ENCODE peak calls at places on chromosomes 13 and 19, in seven cellular contexts. D, N, O, I, W, A and B are unnamed samples. For H3K4me1, the result is how much of the 10 kb centered on the place peaks cover.

GRCh38 chr13:22848539-22849052 is 332.2 kb upstream of the SGCG start:
- DNase-seq in D (no peak), N (no peak), O (no peak), I (no peak), W (no peak), A (no peak), B (no peak)

GRCh38 chr13:45367995-45368394 is 27.0 kb upstream of the TPT1 start:
- DNase-seq in D (no peak), N (no peak), O (no peak), I (no peak), W (no peak), A (no peak), B (no peak)

GRCh38 chr13:102185375-102185984 is 216.4 kb downstream of the FGF14 start:
- DNase-seq in D (no peak), N (no peak), O (no peak), I (no peak), W (no peak), A (no peak), B (no peak)

GRCh38 chr13:100514788-100515409 is 73.7 kb downstream of the GGACT start:
- DNase-seq in D (peak), N (peak), O (peak), I (peak), W (peak), A (peak), B (peak)

GRCh38 chr19:5615756-5616327 is 6.7 kb downstream of the SAFB2 start:
- DNase-seq in D (no peak), N (no peak), O (peak), I (no peak), W (no peak), A (no peak), B (no peak)

GRCh38 chr13:82506805-82507404 is 1375.4 kb downstream of the SLITRK1 start:
- DNase-seq in D (no peak), N (no peak), O (no peak), I (no peak), W (no peak), A (no peak), B (no peak)

GRCh38 chr13:42373048-42373812 is 101.3 kb downstream of the AKAP11 start:
- DNase-seq in D (no peak), N (no peak), O (no peak), I (no peak), W (no peak), A (no peak), B (no peak)

GRCh38 chr19:7743425-7743841 is 3.9 kb downstream of the CD209 start:
- DNase-seq in D (no peak), N (no peak), O (no peak), I (no peak), W (no peak), A (no peak), B (peak)

GRCh38 chr19:4552546-4552819 is 7.0 kb downstream of the SEMA6B start:
- DNase-seq in D (no peak), N (no peak), O (no peak), I (no peak), W (no peak), A (no peak), B (no peak)

GRCh38 chr19:57171551-57172081 is 4.3 kb upstream of the DUXA start:
- DNase-seq in D (no peak), N (peak), O (no peak), I (peak), W (no peak), A (peak), B (no peak)

GRCh38 chr13:101523732-101524131 is 71.3 kb downstream of the ITGBL1 start:
- DNase-seq in D (no peak), N (no peak), O (peak), I (no peak), W (no peak), A (no peak), B (no peak)

GRCh38 chr19:29397748-29398147 is 128.0 kb upstream of the VSTM2B start:
- DNase-seq in D (no peak), N (no peak), O (no peak), I (no peak), W (no peak), A (no peak), B (no peak)

GRCh38 chr13:52921194-52921593 is 72.8 kb upstream of the PCDH8 start:
- DNase-seq in D (no peak), N (no peak), O (no peak), I (no peak), W (no peak), A (no peak), B (peak)

GRCh38 chr13:46615888-46616531 is 63.0 kb downstream of the LRCH1 start:
- DNase-seq in D (no peak), N (no peak), O (no peak), I (no peak), W (no peak), A (no peak), B (no peak)

GRCh38 chr13:46614582-46614981 is 61.6 kb downstream of the LRCH1 start:
- DNase-seq in D (no peak), N (no peak), O (no peak), I (no peak), W (peak), A (no peak), B (no peak)

GRCh38 chr13:46617885-46618284 is 64.9 kb downstream of the LRCH1 start:
- DNase-seq in D (no peak), N (no peak), O (no peak), I (no peak), W (no peak), A (no peak), B (no peak)

GRCh38 chr13:46620029-46620428 is 67.1 kb downstream of the LRCH1 start:
- DNase-seq in D (no peak), N (no peak), O (no peak), I (no peak), W (no peak), A (no peak), B (no peak)

GRCh38 chr13:46617382-46617781 is 64.4 kb downstream of the LRCH1 start:
- DNase-seq in D (no peak), N (no peak), O (no peak), I (no peak), W (no peak), A (no peak), B (no peak)
- H3K4me1 ChIP-seq in D (half or more), N (under half), O (half or more), I (under half), W (half or more), A (under half), B (half or more)

DNA sequence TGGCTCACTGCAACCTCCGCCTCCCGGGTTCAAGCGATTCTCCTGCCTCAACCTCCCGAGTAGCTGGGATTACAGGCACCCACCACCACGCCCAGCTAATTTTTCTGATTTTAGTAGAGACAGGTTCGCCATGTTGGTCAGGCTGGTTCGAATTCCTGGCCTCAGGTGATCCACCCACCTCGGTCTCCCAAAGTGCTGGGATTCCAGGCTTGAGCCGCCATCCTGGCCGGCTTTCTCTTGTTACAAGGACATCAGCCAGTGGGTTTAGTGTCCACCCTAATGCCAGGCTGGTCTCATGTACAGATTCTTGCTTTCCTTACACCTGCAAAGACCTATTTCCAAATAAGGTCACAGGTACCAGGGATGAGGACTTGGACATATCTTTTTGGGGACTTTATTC is 6.8 kb downstream of the PIK3R2 start:
- DNase-seq in D (no peak), N (no peak), O (no peak), I (no peak), W (no peak), A (no peak), B (no peak)
- H3K4me1 ChIP-seq in D (under half), N (under half), O (under half), I (under half), W (under half), A (under half), B (under half)

GRCh38 chr19:53649746-53650593 is 18.2 kb downstream of the DPRX start:
- DNase-seq in D (no peak), N (no peak), O (no peak), I (no peak), W (no peak), A (no peak), B (no peak)
- H3K4me1 ChIP-seq in D (under half), N (under half), O (under half), I (under half), W (under half), A (under half), B (under half)

GRCh38 chr13:109785892-109786450 is 412 bp downstream of the IRS2 start:
- DNase-seq in D (no peak), N (no peak), O (no peak), I (peak), W (no peak), A (peak), B (no peak)

GRCh38 chr13:109783815-109784589 is 2.4 kb downstream of the IRS2 start:
- DNase-seq in D (no peak), N (peak), O (no peak), I (peak), W (no peak), A (peak), B (no peak)

GRCh38 chr13:109785141-109785891 is 1.1 kb downstream of the IRS2 start:
- DNase-seq in D (peak), N (peak), O (peak), I (peak), W (peak), A (peak), B (no peak)

GRCh38 chr13:109783447-109783814 is 3.0 kb downstream of the IRS2 start:
- DNase-seq in D (no peak), N (peak), O (peak), I (peak), W (no peak), A (peak), B (no peak)

GRCh38 chr13:109784590-109785140 is 1.7 kb downstream of the IRS2 start:
- DNase-seq in D (peak), N (peak), O (peak), I (peak), W (peak), A (peak), B (no peak)
- H3K4me1 ChIP-seq in D (under half), N (under half), O (half or more), I (under half), W (under half), A (under half), B (under half)

GRCh38 chr19:31335716-31336115 is 13.5 kb downstream of the TSHZ3 start:
- DNase-seq in D (peak), N (no peak), O (no peak), I (no peak), W (no peak), A (no peak), B (no peak)
- H3K4me1 ChIP-seq in D (under half), N (under half), O (under half), I (under half), W (under half), A (under half), B (under half)

GRCh38 chr19:15280915-15281683 is 48.9 kb upstream of the EPHX3 start:
- DNase-seq in D (peak), N (peak), O (peak), I (peak), W (peak), A (peak), B (no peak)
- H3K4me1 ChIP-seq in D (half or more), N (half or more), O (half or more), I (half or more), W (half or more), A (half or more), B (half or more)